ENCODE peak calls at places on chromosomes 5 and 9, in four cellular contexts. E is PC-3, D is lower lobe of right lung, V is heart left ventricle. Z is an unnamed sample.

GRCh38 chr9:13033959-13034695 is 245.4 kb downstream of the MPDZ start:
- DNase-seq in V (peak), E (peak), D (peak), Z (peak)

GRCh38 chr9:121160025-121160424 is 41.6 kb downstream of the RAB14 start:
- DNase-seq in E (no peak), D (no peak), V (no peak), Z (no peak)

GRCh38 chr5:90386099-90386710 is 23.4 kb downstream of the CETN3 start:
- DNase-seq in D (no peak), V (no peak), E (peak), Z (no peak)

GRCh38 chr5:10611290-10611689 is 47.4 kb downstream of the ANKRD33B start:
- DNase-seq in D (no peak), V (no peak), E (no peak), Z (no peak)

GRCh38 chr5:55421074-55421529 is 113.3 kb downstream of the MTREX start:
- DNase-seq in D (no peak), E (peak), V (no peak), Z (no peak)

GRCh38 chr5:34756781-34757624 is 82.0 kb upstream of the TTC23L start:
- DNase-seq in E (no peak), D (no peak), V (no peak), Z (no peak)

GRCh38 chr9:35826071-35826701 is 2.3 kb downstream of the FAM221B start:
- DNase-seq in D (no peak), E (peak), V (no peak), Z (no peak)

GRCh38 chr5:84239509-84239908 is 145.2 kb downstream of the EDIL3 start:
- DNase-seq in E (peak), D (no peak), V (no peak), Z (no peak)

GRCh38 chr5:36875789-36876388 is 680 bp upstream of the NIPBL start:
- DNase-seq in D (peak), V (peak), E (peak), Z (no peak)

GRCh38 chr9:89095755-89096154 is 82.9 kb downstream of the SHC3 start:
- DNase-seq in V (no peak), D (no peak), E (no peak), Z (no peak)

GRCh38 chr9:132446887-132447286 is 36.9 kb downstream of the CFAP77 start:
- DNase-seq in V (no peak), E (no peak), D (no peak), Z (no peak)

GRCh38 chr9:84305452-84306131 is 35.0 kb downstream of the SLC28A3 start:
- DNase-seq in V (no peak), D (no peak), E (no peak), Z (no peak)

GRCh38 chr9:135146766-135147472 is 59.5 kb downstream of the OLFM1 start:
- DNase-seq in V (no peak), E (no peak), D (no peak), Z (no peak)

GRCh38 chr5:158398360-158399201 is 539.6 kb upstream of the CLINT1 start:
- DNase-seq in D (no peak), V (no peak), E (no peak), Z (no peak)

GRCh38 chr5:150558088-150558621 is 50.2 kb downstream of the NDST1 start:
- DNase-seq in D (no peak), E (no peak), V (no peak), Z (no peak)

DNA sequence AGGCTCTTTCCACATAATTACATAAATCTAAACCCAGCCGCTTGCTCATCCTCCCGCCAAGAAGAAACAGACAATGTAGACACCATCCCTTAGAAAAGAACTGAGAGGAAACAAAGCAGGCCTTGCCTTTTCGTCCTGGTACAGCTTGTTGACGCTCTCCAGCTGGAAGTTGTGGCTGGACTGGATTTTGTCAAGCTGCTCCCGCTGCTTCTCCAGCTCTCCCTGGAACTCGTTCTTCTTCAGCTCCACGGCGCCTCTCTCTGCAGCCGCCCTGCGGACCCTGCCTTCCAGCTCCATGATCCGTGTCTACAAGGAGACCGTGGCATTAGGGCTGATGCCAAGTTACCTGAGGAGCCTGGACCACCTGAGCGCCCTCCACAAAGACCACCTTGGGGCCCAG is 22.1 kb downstream of the GOLM1 start:
- DNase-seq in V (no peak), D (no peak), E (no peak), Z (no peak)
- TF ChIP-seq CTCF in V (no peak), D (no peak), E (no peak), Z (no peak)

DNA sequence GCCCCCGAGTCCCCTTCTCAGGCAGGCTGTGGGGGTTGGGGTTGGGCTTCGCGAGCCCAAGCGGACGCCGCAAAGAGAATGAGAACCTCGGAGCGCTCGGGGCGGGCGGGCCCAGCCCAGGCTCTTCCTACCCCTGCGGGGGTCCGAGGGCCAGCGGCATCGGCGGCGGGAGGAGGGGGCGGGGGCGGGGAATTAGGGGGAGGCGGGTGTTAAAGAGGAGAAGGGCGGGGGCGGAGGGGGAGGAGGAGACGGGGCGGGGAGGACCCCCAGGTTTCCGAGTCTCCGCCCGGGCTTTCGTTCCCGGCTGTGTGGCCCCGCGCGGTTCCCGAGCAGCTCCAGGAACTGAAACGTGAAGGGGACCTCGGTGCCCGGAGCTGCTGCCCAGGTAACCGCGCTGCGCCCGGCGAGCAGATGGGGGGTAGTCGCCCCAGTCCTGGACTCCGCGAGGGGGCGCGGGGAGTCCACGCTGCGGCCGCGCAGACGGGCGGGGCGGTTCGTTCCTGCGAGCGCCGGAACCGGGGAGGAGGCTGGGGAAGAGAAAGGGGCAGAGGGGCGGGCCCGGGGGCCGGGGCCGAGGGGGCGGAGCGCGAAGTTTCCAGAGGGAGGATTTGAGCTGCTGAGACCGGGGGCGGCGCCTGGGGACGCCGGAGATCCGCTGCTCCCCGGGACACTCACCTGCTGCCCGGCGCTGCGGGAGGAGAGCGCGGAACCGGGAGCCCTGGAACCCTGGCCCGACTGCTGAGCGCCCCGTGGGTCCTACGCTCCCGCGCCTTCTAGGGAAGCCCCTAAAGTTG is 38.4 kb upstream of the PLEKHG4B start:
- DNase-seq in E (peak), D (no peak), V (peak), Z (no peak)
- TF ChIP-seq CTCF in E (peak), D (no peak), V (no peak), Z (peak)

GRCh38 chr5:149123211-149123610 is 18.1 kb upstream of the ABLIM3 start:
- DNase-seq in D (no peak), V (no peak), E (no peak), Z (no peak)

GRCh38 chr5:149128023-149128875 is 13.0 kb upstream of the ABLIM3 start:
- DNase-seq in D (no peak), E (peak), V (no peak), Z (no peak)

GRCh38 chr5:149126898-149127297 is 14.4 kb upstream of the ABLIM3 start:
- DNase-seq in D (no peak), V (no peak), E (peak), Z (no peak)

GRCh38 chr5:149127394-149127955 is 13.8 kb upstream of the ABLIM3 start:
- DNase-seq in E (peak), D (no peak), V (no peak), Z (no peak)

GRCh38 chr5:149125386-149125891 is 15.9 kb upstream of the ABLIM3 start:
- DNase-seq in D (no peak), E (peak), V (no peak), Z (no peak)
- TF ChIP-seq CTCF in D (no peak), E (peak), V (no peak), Z (no peak)

GRCh38 chr9:86272221-86272620 is 10.1 kb downstream of the ISCA1 start:
- DNase-seq in V (no peak), E (no peak), D (no peak), Z (no peak)

GRCh38 chr9:86274821-86275643 is 7.3 kb downstream of the ISCA1 start:
- DNase-seq in D (no peak), E (no peak), V (no peak), Z (no peak)

GRCh38 chr9:86279839-86280238 is 2.5 kb downstream of the ISCA1 start:
- DNase-seq in E (no peak), D (no peak), V (no peak), Z (no peak)

GRCh38 chr9:86277072-86277471 is 5.3 kb downstream of the ISCA1 start:
- DNase-seq in D (no peak), V (no peak), E (no peak), Z (no peak)

DNA sequence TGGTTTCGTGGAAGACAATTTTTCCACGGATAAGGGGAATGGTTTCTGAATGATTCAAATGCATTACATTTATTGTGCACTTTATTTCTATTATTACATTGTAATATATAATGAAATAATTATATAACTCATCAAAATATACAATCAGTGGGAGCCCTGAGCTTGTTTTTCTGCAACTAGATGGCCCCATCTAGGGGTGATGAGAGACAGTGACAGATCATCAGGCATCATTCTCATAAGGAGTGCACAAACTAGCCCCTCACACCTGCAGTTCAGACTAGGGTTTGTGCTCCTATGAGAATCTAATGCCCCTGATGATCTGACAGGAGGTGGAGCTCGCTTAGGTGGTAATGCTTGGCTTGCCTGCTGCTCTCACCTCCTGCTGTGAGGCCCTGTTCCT is 6.4 kb downstream of the ISCA1 start:
- DNase-seq in E (no peak), V (no peak), D (no peak), Z (no peak)
- TF ChIP-seq CTCF in E (no peak), V (peak), D (no peak), Z (peak)

GRCh38 chr5:174327317-174327864 is 281.9 kb downstream of the NSG2 start:
- DNase-seq in E (peak), V (no peak), D (peak), Z (peak)
- TF ChIP-seq CTCF in E (peak), V (peak), D (peak), Z (peak)

GRCh38 chr9:33921967-33922895 is 105.3 kb downstream of the UBE2R2 start:
- DNase-seq in V (no peak), D (no peak), E (peak), Z (no peak)
- TF ChIP-seq CTCF in V (peak), D (peak), E (peak), Z (peak)

GRCh38 chr5:18312016-18312415 is 677.8 kb downstream of the TAF11L14 start:
- DNase-seq in V (no peak), E (no peak), D (no peak), Z (no peak)

GRCh38 chr5:18314192-18314778 is 680.0 kb downstream of the TAF11L14 start:
- DNase-seq in D (no peak), V (no peak), E (peak), Z (no peak)
- TF ChIP-seq CTCF in D (peak), V (peak), E (peak), Z (peak)

Z was measured in D721Med.